ENCODE peak calls at places on chromosomes 7 and 10, in ten cellular contexts. B, C, N, L, R, J, P, Q, Z and F are unnamed samples. For H3K9me3, the result is how much of the 10 kb centered on the place peaks cover.

GRCh38 chr10:102796407-102797176 is 40.6 kb downstream of the CYP17A1 start:
- DNase-seq in P (no peak), N (no peak), C (peak), B (peak), J (peak), Q (peak), L (peak), R (peak), Z (no peak), F (peak)

GRCh38 chr10:9608592-9608991 is 1409.1 kb upstream of the CELF2 start:
- DNase-seq in P (no peak), C (peak), Q (no peak), N (no peak), B (no peak), J (peak), R (peak), L (no peak), Z (no peak), F (no peak)

GRCh38 chr10:124650820-124651401 is 93.3 kb downstream of the FAM53B start:
- DNase-seq in Z (no peak), B (no peak), R (peak), C (no peak), L (no peak), Q (peak), N (no peak), P (no peak), J (no peak), F (no peak)

GRCh38 chr7:17611611-17612010 is 313.2 kb downstream of the AHR start:
- DNase-seq in B (no peak), P (no peak), N (no peak), L (no peak), Z (no peak), R (peak), Q (no peak), J (no peak), C (peak), F (no peak)

GRCh38 chr7:116981887-116982430 is 28.7 kb downstream of the ST7 start:
- DNase-seq in J (no peak), Z (no peak), N (no peak), Q (no peak), C (no peak), B (no peak), P (no peak), L (no peak), R (no peak), F (no peak)

GRCh38 chr7:135620980-135621850 is 41.1 kb upstream of the STMP1 start:
- DNase-seq in C (peak), N (peak), J (peak), L (no peak), R (peak), Z (peak), P (peak), B (no peak), Q (no peak), F (peak)

GRCh38 chr7:1056785-1057410 is 12.6 kb downstream of the GPR146 start:
- DNase-seq in L (no peak), N (no peak), J (no peak), Z (no peak), C (no peak), R (no peak), Q (no peak), B (no peak), P (no peak), F (no peak)

GRCh38 chr10:46556515-46557318 is at the start of gene GPRIN2:
- DNase-seq in N (peak), Z (peak), P (peak), B (peak), J (peak), R (no peak), L (peak), C (no peak), Q (peak), F (peak)

GRCh38 chr7:41809487-41810257 is 106.8 kb upstream of the INHBA start:
- DNase-seq in C (peak), B (no peak), Q (no peak), L (no peak), R (peak), J (no peak), P (no peak), N (no peak), Z (no peak), F (no peak)

GRCh38 chr7:133601607-133602006 is 348.7 kb downstream of the EXOC4 start:
- DNase-seq in P (no peak), Z (no peak), C (no peak), L (no peak), J (no peak), N (no peak), R (no peak), Q (no peak), B (no peak), F (no peak)

GRCh38 chr10:79905322-79906314 is 43.3 kb downstream of the SFTPD start:
- DNase-seq in C (peak), L (no peak), Q (no peak), J (peak), Z (no peak), P (no peak), N (no peak), R (peak), B (no peak), F (no peak)

GRCh38 chr7:138021889-138022288 is 20.0 kb upstream of the CREB3L2 start:
- DNase-seq in Z (no peak), Q (no peak), R (no peak), P (no peak), L (no peak), N (no peak), J (no peak), B (no peak), C (no peak), F (no peak)

GRCh38 chr10:21593986-21594385 is 60.0 kb downstream of the MLLT10 start:
- DNase-seq in L (no peak), J (no peak), C (no peak), P (no peak), Q (no peak), B (no peak), Z (no peak), N (no peak), R (no peak), F (no peak)

DNA sequence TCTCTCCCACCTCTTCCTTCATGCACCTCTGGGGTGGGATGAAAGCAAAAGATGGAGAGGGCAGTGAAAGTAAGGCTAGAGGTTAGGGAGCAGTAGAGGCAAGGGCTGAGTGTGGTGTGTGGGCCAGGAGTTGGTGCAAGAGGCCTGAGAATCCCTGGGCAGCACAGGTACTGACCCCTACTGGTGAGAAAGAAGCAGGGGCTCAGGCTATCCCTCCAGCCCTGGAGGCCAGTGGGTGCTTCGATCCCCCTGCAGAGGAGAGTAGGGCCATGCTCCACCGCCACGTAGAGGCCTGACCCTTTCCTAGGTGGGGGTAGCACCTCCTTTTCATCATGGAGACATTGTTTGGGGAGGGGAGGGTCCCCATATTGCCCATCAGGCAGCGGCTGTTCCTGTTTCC is 9.8 kb downstream of the CDHR1 start:
- DNase-seq in B (no peak), J (no peak), N (no peak), R (no peak), L (no peak), Z (peak), C (no peak), P (no peak), Q (no peak), F (no peak)
- TF ChIP-seq CTCF in B (peak), J (peak), N (no peak), R (no peak), L (no peak), Z (peak), C (peak), P (peak), Q (peak), F (no peak)

GRCh38 chr7:4266270-4267040 is 415.6 kb upstream of the FOXK1 start:
- DNase-seq in P (no peak), J (no peak), C (no peak), L (no peak), B (peak), Z (no peak), N (no peak), Q (no peak), R (no peak), F (no peak)

GRCh38 chr7:4268040-4268965 is 413.8 kb upstream of the FOXK1 start:
- DNase-seq in L (no peak), Z (peak), B (peak), J (no peak), R (no peak), C (no peak), N (no peak), Q (no peak), P (no peak), F (no peak)

GRCh38 chr7:4267326-4268039 is 414.6 kb upstream of the FOXK1 start:
- DNase-seq in N (no peak), B (peak), R (no peak), Q (no peak), L (no peak), C (no peak), J (no peak), Z (no peak), P (no peak), F (no peak)

GRCh38 chr7:4265676-4266075 is 416.4 kb upstream of the FOXK1 start:
- DNase-seq in L (no peak), N (no peak), R (no peak), J (no peak), C (no peak), Q (no peak), B (no peak), Z (no peak), P (no peak), F (no peak)

DNA sequence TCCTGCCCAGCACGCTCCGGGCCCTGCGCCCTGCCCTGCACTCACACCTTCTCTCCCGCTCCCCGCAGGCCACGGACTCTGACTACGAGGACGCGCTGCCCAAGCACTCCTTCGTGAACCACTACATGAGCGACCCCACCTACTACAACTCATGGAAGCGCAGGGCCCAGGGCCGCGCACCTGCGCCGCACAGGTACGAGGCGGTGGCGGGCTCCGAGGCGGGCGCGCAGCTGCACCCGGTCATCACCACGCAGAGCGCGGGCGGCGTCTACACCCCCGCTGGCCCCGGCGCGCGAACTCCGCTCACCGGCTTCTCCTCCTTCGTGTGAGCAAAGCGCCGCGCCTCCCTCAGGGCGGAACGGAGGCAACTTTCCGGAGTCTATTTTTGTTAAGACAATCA is 417.0 kb upstream of the FOXK1 start:
- DNase-seq in Z (no peak), B (no peak), L (no peak), R (no peak), J (no peak), C (no peak), N (no peak), Q (no peak), P (no peak), F (no peak)
- H3K9me3 ChIP-seq in Z (under half), B (under half), L (under half), R (under half), J (under half), C (under half), N (under half), Q (under half), P (under half), F (under half)

DNA sequence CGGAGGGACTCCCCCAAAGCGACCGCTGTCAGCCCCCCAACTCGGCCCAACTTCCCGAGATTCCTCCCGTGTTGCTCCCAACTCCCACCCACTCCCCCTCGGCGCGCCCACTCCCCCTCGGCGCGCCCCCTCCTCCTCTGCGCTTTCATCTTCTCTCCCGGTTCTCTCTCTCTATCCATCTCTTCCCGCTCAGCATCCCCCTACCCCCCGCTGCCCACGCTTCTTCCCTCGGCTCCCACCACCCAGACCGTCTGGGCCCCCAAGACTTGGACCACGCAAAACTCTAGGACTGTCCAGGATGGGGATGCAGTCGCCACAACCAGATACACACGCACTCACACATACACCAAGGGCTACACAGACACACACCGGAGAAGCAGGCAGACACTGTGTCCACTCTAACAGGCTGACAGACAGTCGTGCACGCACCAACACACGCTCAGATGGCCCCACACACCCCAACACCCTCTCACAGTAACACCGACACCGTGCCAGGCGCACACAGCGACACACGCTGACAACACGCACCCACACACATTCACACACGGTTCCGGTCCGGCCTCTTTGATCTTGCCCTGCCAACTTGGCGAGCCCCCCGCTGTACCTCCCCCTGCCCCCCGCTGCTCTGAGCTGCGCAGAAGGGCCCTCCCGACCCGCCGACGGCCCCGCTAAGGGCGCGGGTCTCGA is 1.1 kb downstream of the GRID1 start:
- DNase-seq in Q (no peak), P (no peak), L (no peak), B (peak), J (no peak), C (no peak), R (no peak), Z (peak), N (no peak), F (no peak)
- H3K4me3 ChIP-seq in Q (no peak), P (no peak), L (peak), B (peak), J (peak), C (peak), R (no peak), Z (peak), N (peak), F (peak)

GRCh38 chr10:71431945-71432905 is 35.5 kb downstream of the CDH23 start:
- DNase-seq in B (peak), Z (peak), R (no peak), N (peak), C (no peak), J (no peak), L (no peak), Q (no peak), P (no peak), F (no peak)

GRCh38 chr10:71427246-71427645 is 30.5 kb downstream of the CDH23 start:
- DNase-seq in Z (no peak), R (no peak), P (no peak), C (no peak), J (no peak), N (no peak), B (peak), Q (no peak), L (no peak), F (no peak)

GRCh38 chr10:71431216-71431944 is 34.7 kb downstream of the CDH23 start:
- DNase-seq in C (no peak), R (no peak), Q (no peak), P (no peak), L (no peak), Z (no peak), N (no peak), J (no peak), B (peak), F (no peak)

GRCh38 chr10:71429929-71430328 is 33.2 kb downstream of the CDH23 start:
- DNase-seq in J (no peak), P (no peak), C (no peak), N (peak), R (no peak), B (peak), Z (peak), L (no peak), Q (no peak), F (no peak)

GRCh38 chr10:71429304-71429703 is 32.6 kb downstream of the CDH23 start:
- DNase-seq in C (no peak), B (peak), N (no peak), J (no peak), Q (no peak), R (no peak), P (no peak), L (no peak), Z (no peak), F (no peak)
- TF ChIP-seq CTCF in C (no peak), B (no peak), N (no peak), J (no peak), Q (no peak), R (no peak), P (no peak), L (no peak), Z (no peak), F (no peak)

GRCh38 chr10:129919358-129919757 is 44.7 kb downstream of the EBF3 start:
- DNase-seq in N (no peak), P (no peak), C (no peak), J (no peak), Z (no peak), Q (no peak), R (no peak), B (no peak), L (no peak), F (no peak)
- H3K9me3 ChIP-seq in N (under half), P (under half), C (under half), J (under half), Z (under half), Q (under half), R (under half), B (under half), L (under half), F (under half)

GRCh38 chr7:106418094-106418493 is 133.3 kb upstream of the NAMPT start:
- DNase-seq in L (no peak), J (peak), R (no peak), N (no peak), Q (no peak), C (peak), Z (no peak), B (no peak), P (peak), F (no peak)

GRCh38 chr7:106415433-106415832 is 130.7 kb upstream of the NAMPT start:
- DNase-seq in P (no peak), R (peak), L (no peak), Q (no peak), B (no peak), Z (no peak), J (no peak), C (peak), N (no peak), F (no peak)

GRCh38 chr7:106418526-106418925 is 133.7 kb upstream of the NAMPT start:
- DNase-seq in Q (no peak), C (peak), N (no peak), R (peak), B (no peak), P (peak), L (no peak), Z (no peak), J (no peak), F (no peak)

GRCh38 chr7:106416430-106416829 is 131.6 kb upstream of the NAMPT start:
- DNase-seq in R (no peak), L (no peak), N (no peak), B (no peak), C (no peak), P (no peak), J (no peak), Q (no peak), Z (no peak), F (no peak)

GRCh38 chr7:106417273-106417902 is 132.6 kb upstream of the NAMPT start:
- DNase-seq in C (no peak), J (no peak), B (no peak), L (no peak), P (peak), Z (no peak), N (peak), R (no peak), Q (no peak), F (no peak)
- H3K4me3 ChIP-seq in C (no peak), J (no peak), B (peak), L (no peak), P (peak), Z (no peak), N (no peak), R (no peak), Q (no peak), F (no peak)

GRCh38 chr10:33381897-33382578 is 47.6 kb upstream of the NRP1 start:
- DNase-seq in B (peak), R (peak), Q (peak), J (peak), L (peak), C (peak), Z (peak), N (no peak), P (no peak), F (no peak)

GRCh38 chr10:33376976-33377657 is 42.6 kb upstream of the NRP1 start:
- DNase-seq in C (peak), P (no peak), L (no peak), Q (no peak), B (no peak), N (no peak), R (peak), J (no peak), Z (no peak), F (no peak)

GRCh38 chr10:33385016-33385415 is 50.5 kb upstream of the NRP1 start:
- DNase-seq in C (no peak), Q (no peak), B (no peak), N (no peak), J (no peak), P (no peak), L (no peak), Z (no peak), R (no peak), F (no peak)

GRCh38 chr10:33377658-33378025 is 43.2 kb upstream of the NRP1 start:
- DNase-seq in B (no peak), L (no peak), Q (no peak), Z (no peak), P (no peak), R (peak), C (peak), N (no peak), J (no peak), F (no peak)

DNA sequence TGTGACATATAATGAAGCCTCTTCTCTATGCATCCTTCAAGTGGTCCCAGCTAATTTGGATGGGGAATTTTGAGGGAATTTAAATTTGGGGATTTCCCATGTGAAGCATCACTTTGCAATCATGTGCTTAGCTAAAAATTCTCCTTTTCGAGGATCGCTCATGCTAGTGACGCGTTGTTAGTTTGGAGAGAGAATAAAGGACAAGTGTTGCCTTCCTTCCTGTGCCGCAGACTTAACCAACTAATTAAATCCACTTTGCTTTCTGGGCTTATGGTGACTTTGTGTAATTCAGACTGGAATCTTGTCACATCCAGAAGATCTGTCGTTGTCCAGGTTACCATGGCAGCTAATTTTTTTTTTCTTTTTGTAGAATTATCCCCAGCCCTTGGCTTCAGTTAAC is 46.9 kb upstream of the NRP1 start:
- DNase-seq in Z (no peak), L (no peak), J (no peak), R (no peak), C (no peak), B (no peak), Q (no peak), N (no peak), P (no peak), F (no peak)
- TF ChIP-seq CTCF in Z (no peak), L (no peak), J (no peak), R (no peak), C (no peak), B (no peak), Q (no peak), N (no peak), P (no peak), F (no peak)

DNA sequence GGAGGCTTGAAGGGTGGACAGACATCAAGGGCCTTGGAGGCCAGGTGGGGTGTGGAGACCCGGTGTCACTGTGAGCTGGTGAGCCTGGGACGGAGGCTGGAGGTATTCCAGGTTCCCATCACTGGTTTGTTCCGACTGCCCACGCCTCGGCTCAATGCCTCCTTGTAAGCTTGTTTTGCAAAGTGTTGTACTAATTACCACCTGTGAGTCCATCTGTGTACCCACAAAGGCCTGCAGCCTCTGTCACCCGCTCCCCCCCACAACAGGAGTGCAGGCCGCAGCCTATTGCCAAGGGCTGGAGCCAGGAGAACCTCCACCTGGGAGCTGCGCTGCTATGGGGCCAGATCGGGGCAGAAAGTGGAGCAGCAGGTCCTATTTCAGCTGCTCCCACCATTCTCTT is 521.8 kb upstream of the DPP6 start:
- DNase-seq in R (no peak), N (no peak), P (no peak), C (no peak), L (no peak), J (no peak), Z (no peak), B (no peak), Q (no peak), F (no peak)
- H3K9me3 ChIP-seq in R (under half), N (under half), P (under half), C (under half), L (under half), J (under half), Z (under half), B (under half), Q (under half), F (under half)